ENCODE peak calls at places on chromosomes 4 and X, in five cellular contexts. D, S, C, Y and M are unnamed samples.

GRCh38 chr4:144583658-144584057 is 62.3 kb upstream of the HHIP start:
- DNase-seq in D (peak), S (no peak), C (no peak), Y (peak), M (peak)

GRCh38 chr4:20687894-20688293 is 12.4 kb upstream of the PACRGL start:
- DNase-seq in D (peak), S (no peak), C (no peak), Y (peak), M (peak)

GRCh38 chr4:134463771-134464170 is 262.2 kb upstream of the PABPC4L start:
- DNase-seq in D (no peak), S (no peak), C (no peak), Y (no peak), M (no peak)

GRCh38 chrX:105375816-105376215 is 155.3 kb upstream of the TEX13A start:
- DNase-seq in D (peak), S (no peak), C (no peak), Y (peak), M (peak)

GRCh38 chrX:37796805-37797204 is 16.9 kb downstream of the CYBB start:
- DNase-seq in D (peak), S (no peak), C (peak), Y (no peak), M (no peak)

GRCh38 chr4:104901438-104901837 is 245.2 kb upstream of the TET2 start:
- DNase-seq in D (peak), S (no peak), C (peak), Y (peak), M (no peak)

GRCh38 chrX:9390121-9390520 is 74.7 kb upstream of the TBL1X start:
- DNase-seq in D (peak), S (no peak), C (no peak), Y (peak), M (no peak)

GRCh38 chr4:81460115-81460836 is 11.4 kb downstream of the RASGEF1B start:
- DNase-seq in D (no peak), S (no peak), C (no peak), Y (no peak), M (no peak)

GRCh38 chr4:54169176-54169575 is 59.9 kb upstream of the PDGFRA start:
- DNase-seq in D (peak), S (no peak), C (no peak), Y (peak), M (no peak)

GRCh38 chr4:158046345-158046744 is 126.5 kb downstream of the GASK1B start:
- DNase-seq in D (peak), S (no peak), C (no peak), Y (no peak), M (no peak)

GRCh38 chr4:54541426-54542118 is 116.2 kb upstream of the KIT start:
- DNase-seq in D (no peak), S (no peak), C (no peak), Y (peak), M (no peak)

GRCh38 chrX:119693996-119694451 is 1.1 kb upstream of the SEPTIN6 start:
- DNase-seq in D (no peak), S (no peak), C (no peak), Y (no peak), M (no peak)

GRCh38 chr4:153488719-153489384 is 22.7 kb downstream of the TMEM131L start:
- DNase-seq in D (peak), S (no peak), C (peak), Y (peak), M (peak)

GRCh38 chr4:104128850-104129213 is 365.9 kb downstream of the CXXC4 start:
- DNase-seq in D (no peak), S (no peak), C (no peak), Y (peak), M (peak)

GRCh38 chrX:8987672-8988250 is 46.2 kb downstream of the FAM9B start:
- DNase-seq in D (no peak), S (no peak), C (peak), Y (no peak), M (peak)

GRCh38 chrX:30888526-30889146 is 418 bp downstream of the TAB3 start:
- DNase-seq in D (no peak), S (no peak), C (no peak), Y (no peak), M (no peak)

GRCh38 chr4:87306056-87306455 is 16.6 kb downstream of the HSD17B13 start:
- DNase-seq in D (no peak), S (no peak), C (peak), Y (no peak), M (no peak)

DNA sequence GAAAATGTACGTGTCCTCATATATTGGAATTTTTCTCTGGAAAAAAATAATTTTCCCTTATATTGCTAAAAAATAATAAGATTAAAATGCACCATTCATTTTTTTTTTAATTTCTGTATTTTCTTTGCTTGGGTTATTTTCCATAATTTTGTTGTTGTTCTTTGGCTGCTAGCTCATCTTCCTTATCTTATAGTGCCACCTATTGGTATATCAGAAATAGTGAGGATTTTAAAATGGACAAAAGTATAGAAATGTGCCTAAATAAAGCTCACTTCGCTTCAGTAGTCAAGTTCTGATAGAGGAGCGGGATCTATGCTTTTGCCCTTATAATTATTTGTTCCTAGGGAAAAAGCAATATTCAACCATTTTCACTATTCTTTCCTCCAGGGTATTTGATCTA is 134.8 kb downstream of the NAP1L3 start:
- DNase-seq in D (no peak), S (no peak), C (no peak), Y (no peak), M (peak)
- TF ChIP-seq CTCF in D (no peak), S (peak), C (no peak), Y (no peak), M (peak)

DNA sequence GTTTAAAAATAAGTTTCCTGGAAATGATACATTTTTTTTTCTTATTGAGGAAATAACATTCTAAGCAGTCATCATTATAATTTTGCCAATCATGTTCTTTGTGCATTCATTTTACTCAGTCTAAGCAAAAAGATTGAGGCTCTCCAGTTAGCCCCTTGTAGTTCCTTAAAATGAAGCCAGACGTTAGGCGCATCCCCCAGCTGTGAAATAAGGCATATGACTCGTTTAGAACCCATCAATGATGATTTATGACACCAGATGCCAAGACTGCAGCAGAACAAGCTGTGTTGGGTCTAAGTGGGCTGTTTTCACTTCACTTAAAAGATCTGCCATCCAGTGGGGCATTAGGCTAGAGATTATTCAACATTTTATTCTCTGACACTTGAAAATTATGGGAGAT is 17.0 kb downstream of the PDGFC start:
- DNase-seq in D (no peak), S (no peak), C (no peak), Y (no peak), M (no peak)
- H3K4me3 ChIP-seq in D (no peak), S (no peak), C (no peak), Y (no peak), M (no peak)

GRCh38 chrX:12548746-12549145 is 242.5 kb upstream of the PRPS2 start:
- DNase-seq in D (peak), S (no peak), C (peak), Y (peak), M (peak)
- TF ChIP-seq CTCF in D (no peak), S (no peak), C (no peak), Y (no peak), M (no peak)

GRCh38 chrX:19514791-19515614 is at the start of gene MAP3K15:
- DNase-seq in D (peak), S (peak), C (peak), Y (no peak), M (peak)
- H3K4me3 ChIP-seq in D (no peak), S (no peak), C (peak), Y (no peak), M (no peak)

DNA sequence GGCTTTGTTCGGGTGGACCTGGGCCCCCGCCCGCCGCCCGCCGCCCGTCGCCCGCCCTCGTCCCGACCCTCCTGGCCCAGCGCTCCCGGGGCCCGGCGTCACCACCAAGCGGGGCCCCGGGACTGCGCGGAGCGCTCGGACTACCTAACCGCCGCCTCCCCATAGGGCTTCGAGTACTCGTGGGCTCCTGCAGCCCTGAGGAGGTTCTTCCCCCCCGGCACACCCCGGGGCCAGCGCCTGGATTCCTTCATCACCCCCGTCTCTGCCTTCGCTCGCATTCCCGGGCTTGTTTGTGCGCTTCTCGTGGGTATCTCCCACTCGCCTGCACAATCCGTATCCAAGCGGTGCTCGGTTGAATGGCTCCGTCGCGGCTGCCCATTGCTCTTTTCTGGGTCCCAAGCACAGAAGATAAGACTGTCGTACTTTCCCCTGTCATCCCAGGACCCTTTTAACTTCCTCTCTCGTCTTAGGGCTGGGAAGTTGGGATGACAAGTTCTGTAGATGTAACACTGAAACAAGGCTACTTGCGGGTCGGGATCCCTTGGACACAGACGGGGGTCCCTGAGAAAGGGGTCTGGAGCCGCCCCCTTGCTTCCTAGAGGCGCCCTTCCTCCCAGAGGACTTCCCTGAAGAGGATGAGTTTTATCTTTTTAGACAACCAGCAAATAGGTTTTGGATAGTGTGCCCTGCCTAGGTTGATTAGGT is 560 bp downstream of the MOB1B start:
- DNase-seq in D (no peak), S (no peak), C (no peak), Y (peak), M (peak)
- TF ChIP-seq CTCF in D (no peak), S (no peak), C (no peak), Y (no peak), M (no peak)

DNA sequence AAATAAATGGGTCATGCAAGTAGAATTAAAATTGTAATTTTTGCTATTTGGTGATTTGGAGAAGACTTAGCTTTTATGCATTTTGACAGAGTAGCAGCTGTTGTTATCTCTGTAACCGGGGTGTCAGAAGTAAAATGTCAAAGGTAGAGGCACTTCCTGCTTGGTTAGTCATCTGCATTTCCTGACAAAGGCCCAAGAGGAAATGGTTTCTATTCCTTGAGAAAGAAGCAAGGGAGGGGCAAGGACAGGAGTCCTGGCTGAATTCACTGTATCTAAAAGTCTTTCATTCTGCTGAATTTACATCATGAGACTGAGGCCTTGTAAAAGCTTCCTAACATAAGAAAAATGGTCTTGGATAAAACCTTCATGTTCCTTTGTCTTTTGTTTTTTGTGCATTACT is 550.9 kb upstream of the BOD1L1 start:
- DNase-seq in D (peak), S (no peak), C (peak), Y (peak), M (peak)
- H3K4me3 ChIP-seq in D (no peak), S (no peak), C (no peak), Y (no peak), M (no peak)